ENCODE peak calls at places on chromosome 3, in nine cellular contexts. W is heart right ventricle; F is right atrium auricular region; M is glutamatergic neuron; B is cardiac muscle cell; Q is CD8-positive, alpha-beta T cell; D is endodermal cell; N is AG10803; J is tibial nerve. V is an unnamed sample.

GRCh38 chr3:4038351-4038750 is 239.1 kb downstream of the LRRN1 start:
- DNase-seq in Q (no peak), M (peak; percentile 54), F (no peak), W (no peak), B (no peak), N (no peak), D (no peak), J (no peak), V (no peak)

GRCh38 chr3:39346785-39347585 is 17.5 kb downstream of the CCR8 start:
- DNase-seq in W (no peak), B (no peak), N (no peak), Q (no peak), D (no peak), M (no peak), F (no peak), J (no peak), V (no peak)

GRCh38 chr3:85164446-85164845 is 205.7 kb downstream of the CADM2 start:
- DNase-seq in Q (no peak), B (no peak), F (no peak), W (no peak), J (no peak), N (no peak), D (no peak), M (no peak), V (no peak)

GRCh38 chr3:122745365-122746021 is 48.1 kb downstream of the HSPBAP1 start:
- DNase-seq in M (no peak), B (no peak), N (peak; percentile 59), F (no peak), W (no peak), Q (no peak), D (no peak), J (no peak), V (no peak)

GRCh38 chr3:157074490-157074889 is 85.5 kb downstream of the CCNL1 start:
- DNase-seq in N (no peak), W (no peak), F (no peak), J (no peak), D (no peak), M (no peak), B (no peak), Q (no peak), V (no peak)

GRCh38 chr3:46406786-46407611 is at the start of the genes CCR5AS and CCRL2:
- DNase-seq in M (no peak), Q (peak; percentile 64), F (peak; percentile 80), J (peak; percentile 52), N (peak; percentile 18), B (peak; percentile 37), D (no peak), W (peak; percentile 33), V (no peak)

GRCh38 chr3:172315401-172316091 is 132.7 kb downstream of the GHSR start:
- DNase-seq in W (no peak), Q (no peak), N (peak; percentile 58), B (no peak), J (no peak), F (peak; percentile 75), D (peak; percentile 64), M (no peak), V (no peak)

GRCh38 chr3:46284981-46285683 is 42.9 kb downstream of the CCR3 start:
- DNase-seq in D (no peak), M (no peak), Q (no peak), B (no peak), J (no peak), N (no peak), F (no peak), W (no peak), V (no peak)

GRCh38 chr3:46851364-46852328 is 11.6 kb downstream of the MYL3 start:
- DNase-seq in F (peak; percentile 57), N (no peak), W (no peak), Q (no peak), J (no peak), B (no peak), M (peak; percentile 5), D (peak; percentile 20), V (no peak)

GRCh38 chr3:12815719-12816118 is 19.2 kb downstream of the CAND2 start:
- DNase-seq in M (no peak), D (peak; percentile 77), N (no peak), J (no peak), B (no peak), Q (no peak), F (no peak), W (no peak), V (no peak)
- TF ChIP-seq CTCF in M (no peak), D (peak; percentile 62), N (no peak), J (no peak), B (no peak), Q (no peak), F (no peak), W (no peak), V (no peak)

DNA sequence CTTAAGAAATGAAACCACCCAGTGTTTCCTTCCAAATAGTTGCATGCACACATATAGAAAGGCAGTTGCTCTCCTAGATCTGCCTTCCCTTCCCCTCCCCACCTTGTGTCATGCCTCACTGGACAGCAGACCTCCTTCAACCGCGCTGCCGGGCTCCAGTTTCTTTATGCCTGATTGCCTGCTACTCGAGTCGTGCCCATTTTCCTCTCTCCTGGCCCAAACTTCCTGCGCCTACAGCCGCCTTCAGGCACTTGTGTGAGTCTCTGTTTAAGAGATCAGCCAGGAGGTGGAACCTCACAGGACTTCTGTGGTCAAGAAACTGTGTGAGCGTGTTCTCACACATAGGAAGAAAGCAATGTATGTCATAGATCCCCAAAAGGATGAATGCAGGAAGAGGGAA is 8.8 kb upstream of the FAM107A start:
- DNase-seq in J (no peak), W (no peak), M (no peak), Q (no peak), F (no peak), D (no peak), N (no peak), B (no peak), V (no peak)
- TF ChIP-seq CTCF in J (no peak), W (no peak), M (no peak), Q (no peak), F (no peak), D (no peak), N (no peak), B (no peak), V (no peak)

GRCh38 chr3:128863560-128863959 is 15.9 kb upstream of the ACAD9 start:
- DNase-seq in F (no peak), N (no peak), D (no peak), Q (no peak), W (no peak), J (no peak), M (no peak), B (no peak), V (no peak)
- TF ChIP-seq CTCF in F (peak; percentile 28), N (peak; percentile 26), D (peak; percentile 62), Q (peak; percentile 19), W (peak; percentile 23), J (no peak), M (peak; percentile 52), B (peak; percentile 34), V (no peak)

GRCh38 chr3:184284696-184285095 is 8.9 kb downstream of the ECE2 start:
- DNase-seq in B (peak; percentile 71), F (no peak), D (peak; percentile 91), Q (no peak), J (no peak), M (peak; percentile 78), N (peak; percentile 66), W (no peak), V (peak; percentile 82)
- TF ChIP-seq CTCF in B (peak; percentile 64), F (peak; percentile 43), D (peak; percentile 79), Q (no peak), J (no peak), M (no peak), N (peak; percentile 42), W (peak; percentile 47), V (peak; percentile 42)

GRCh38 chr3:196351541-196351940 is 13.4 kb upstream of the TM4SF19 start:
- DNase-seq in M (no peak), D (no peak), W (no peak), J (no peak), N (no peak), Q (no peak), B (no peak), F (no peak), V (no peak)
- TF ChIP-seq CTCF in M (no peak), D (no peak), W (no peak), J (no peak), N (no peak), Q (no peak), B (no peak), F (no peak), V (no peak)

GRCh38 chr3:45057557-45057956 is 31.5 kb downstream of the CLEC3B start:
- DNase-seq in D (no peak), J (no peak), Q (no peak), B (no peak), N (no peak), F (no peak), W (no peak), M (no peak), V (no peak)

GRCh38 chr3:45055032-45055410 is 28.9 kb downstream of the CLEC3B start:
- DNase-seq in Q (no peak), B (no peak), M (no peak), D (no peak), J (no peak), F (no peak), N (peak; percentile 89), W (no peak), V (no peak)

GRCh38 chr3:45054196-45054857 is 28.2 kb downstream of the CLEC3B start:
- DNase-seq in J (peak; percentile 55), Q (no peak), B (no peak), F (no peak), M (no peak), W (no peak), N (peak; percentile 98), D (no peak), V (no peak)

GRCh38 chr3:45056608-45057301 is 30.7 kb downstream of the CLEC3B start:
- DNase-seq in Q (no peak), M (no peak), N (no peak), W (no peak), B (peak; percentile 36), J (no peak), F (no peak), D (peak; percentile 90), V (no peak)

GRCh38 chr3:45055411-45056143 is 29.5 kb downstream of the CLEC3B start:
- DNase-seq in J (peak; percentile 38), M (no peak), B (peak; percentile 19), D (peak; percentile 84), F (no peak), N (peak; percentile 83), W (no peak), Q (no peak), V (no peak)
- TF ChIP-seq CTCF in J (no peak), M (no peak), B (peak; percentile 7), D (peak; percentile 72), F (no peak), N (peak; percentile 15), W (peak; percentile 34), Q (no peak), V (no peak)

V was measured in dorsolateral prefrontal cortex.